ENCODE peak calls at places on chromosomes 3 and 15, in nine cellular contexts. Y is putamen; B is EL; V is COR-L47; D is mesendoderm; J is brain pericyte; U is AG10803; A is activated naive CD8-positive, alpha-beta T cell treated with anti-CD3 and anti-CD28 coated beads for 36 hours; G is EH. L is an unnamed sample.

GRCh38 chr15:39594764-39595620 is 14.1 kb downstream of the THBS1 start:
- DNase-seq in D (no peak), B (peak), A (no peak), U (peak), V (no peak), J (no peak), G (peak), Y (no peak), L (no peak)

GRCh38 chr15:81497226-81497625 is 123.2 kb upstream of the TMC3 start:
- DNase-seq in V (no peak), A (no peak), Y (no peak), D (no peak), G (no peak), J (no peak), U (no peak), B (no peak), L (no peak)

GRCh38 chr3:179991104-179991503 is 45.6 kb downstream of the PEX5L start:
- DNase-seq in G (no peak), D (no peak), A (no peak), U (no peak), J (no peak), V (no peak), B (no peak), Y (no peak), L (no peak)

GRCh38 chr3:171873561-171873960 is 30.4 kb downstream of the TMEM212 start:
- DNase-seq in V (no peak), J (no peak), U (peak), D (no peak), G (peak), B (peak), A (no peak), Y (no peak), L (no peak)

GRCh38 chr15:100602064-100602821 is at the start of the genes ASB7 and LINS1:
- DNase-seq in B (peak), D (peak), V (peak), U (peak), G (peak), A (peak), J (peak), Y (peak), L (peak)

GRCh38 chr3:180962530-180962929 is 27.0 kb downstream of the DNAJC19 start:
- DNase-seq in U (no peak), J (no peak), Y (no peak), V (no peak), A (no peak), D (no peak), G (no peak), B (no peak), L (no peak)

GRCh38 chr15:81330351-81331085 is 6.6 kb upstream of the STARD5 start:
- DNase-seq in G (peak), U (peak), Y (no peak), J (no peak), B (no peak), V (no peak), D (no peak), A (no peak), L (no peak)

GRCh38 chr3:112639451-112640332 is 1.3 kb downstream of the CCDC80 start:
- DNase-seq in G (no peak), D (no peak), A (no peak), B (no peak), U (peak), V (no peak), J (no peak), Y (no peak), L (no peak)

GRCh38 chr3:45341876-45342275 is 46.5 kb upstream of the LARS2 start:
- DNase-seq in J (no peak), U (no peak), G (no peak), B (no peak), D (no peak), V (no peak), A (no peak), Y (no peak), L (no peak)

GRCh38 chr15:72229076-72229946 is 1.7 kb downstream of the PKM start:
- DNase-seq in U (peak), Y (peak), D (peak), V (no peak), J (no peak), B (no peak), G (peak), A (peak), L (no peak)

GRCh38 chr3:8887435-8888295 is 75.6 kb downstream of the RAD18 start:
- DNase-seq in Y (no peak), G (peak), B (peak), V (no peak), U (no peak), A (no peak), J (no peak), D (no peak), L (no peak)

GRCh38 chr15:64105113-64105704 is 9.4 kb downstream of the SNX1 start:
- DNase-seq in D (no peak), B (no peak), J (no peak), G (peak), U (peak), A (no peak), V (no peak), Y (no peak), L (no peak)

GRCh38 chr3:184142199-184142598 is 7.0 kb downstream of the EIF2B5 start:
- DNase-seq in D (no peak), B (no peak), A (no peak), Y (no peak), U (no peak), G (no peak), J (no peak), V (no peak), L (no peak)